ENCODE peak calls at places on chromosomes 16 and 17, in seven cellular contexts. B, O, Q, U, Z, Y and X are unnamed samples.

GRCh38 chr17:79400989-79401703 is 209.7 kb downstream of the RBFOX3 start:
- DNase-seq in B (peak; percentile 62), O (peak; percentile 72), Q (peak; percentile 73), U (peak; percentile 74), Z (peak; percentile 75), Y (peak; percentile 75), X (peak; percentile 71)

GRCh38 chr16:65497571-65497970 is 375.7 kb upstream of the CDH11 start:
- DNase-seq in B (no peak), O (no peak), Q (no peak), U (no peak), Z (no peak), Y (no peak), X (no peak)

GRCh38 chr17:83116311-83116771 is 36.9 kb downstream of the METRNL start:
- DNase-seq in B (no peak), O (no peak), Q (no peak), U (no peak), Z (no peak), Y (no peak), X (no peak)

GRCh38 chr16:30091474-30092372 is at the start of gene TBX6:
- DNase-seq in B (peak; percentile 95), O (peak; percentile 96), Q (peak; percentile 94), U (peak; percentile 97), Z (peak; percentile 92), Y (peak; percentile 93), X (peak; percentile 94)

GRCh38 chr16:27951752-27952151 is 111.8 kb downstream of the GSG1L start:
- DNase-seq in B (no peak), O (no peak), Q (no peak), U (no peak), Z (no peak), Y (no peak), X (no peak)

GRCh38 chr17:8223356-8224063 is 13.1 kb upstream of the AURKB start:
- DNase-seq in B (peak; percentile 76), O (peak; percentile 74), Q (peak; percentile 68), U (peak; percentile 76), Z (peak; percentile 66), Y (peak; percentile 54), X (peak; percentile 71)

GRCh38 chr16:483351-484075 is 44.0 kb upstream of the CAPN15 start:
- DNase-seq in B (no peak), O (no peak), Q (no peak), U (peak; percentile 64), Z (no peak), Y (no peak), X (no peak)

GRCh38 chr17:41490022-41490421 is 312 bp upstream of the KRT36 start:
- DNase-seq in B (no peak), O (peak; percentile 36), Q (no peak), U (no peak), Z (no peak), Y (no peak), X (no peak)

GRCh38 chr17:58246104-58246740 is 7.8 kb downstream of the LPO start:
- DNase-seq in B (no peak), O (no peak), Q (no peak), U (no peak), Z (no peak), Y (no peak), X (no peak)

GRCh38 chr16:83433201-83433600 is 374.6 kb upstream of the HSBP1 start:
- DNase-seq in B (no peak), O (no peak), Q (no peak), U (no peak), Z (no peak), Y (no peak), X (no peak)

GRCh38 chr16:45454-45853 is 8.0 kb downstream of the POLR3K start:
- DNase-seq in B (no peak), O (no peak), Q (no peak), U (no peak), Z (no peak), Y (no peak), X (no peak)

GRCh38 chr16:66578596-66579531 is at the start of gene CMTM2:
- DNase-seq in B (no peak), O (no peak), Q (no peak), U (no peak), Z (no peak), Y (peak; percentile 15), X (no peak)

GRCh38 chr17:28657756-28658155 is 4.0 kb downstream of the SDF2 start:
- DNase-seq in B (no peak), O (no peak), Q (no peak), U (no peak), Z (no peak), Y (no peak), X (no peak)

GRCh38 chr17:11651089-11651488 is 52.8 kb downstream of the DNAH9 start:
- DNase-seq in B (no peak), O (no peak), Q (no peak), U (no peak), Z (no peak), Y (no peak), X (no peak)

GRCh38 chr17:13931111-13931526 is 138.2 kb upstream of the COX10 start:
- DNase-seq in B (no peak), O (peak; percentile 12), Q (peak; percentile 41), U (no peak), Z (no peak), Y (no peak), X (no peak)

GRCh38 chr16:814974-815373 is 14.4 kb upstream of the GNG13 start:
- DNase-seq in B (no peak), O (no peak), Q (no peak), U (no peak), Z (no peak), Y (no peak), X (no peak)

GRCh38 chr17:48460055-48460454 is 30.0 kb upstream of the SKAP1 start:
- DNase-seq in B (no peak), O (no peak), Q (no peak), U (no peak), Z (no peak), Y (no peak), X (peak; percentile 34)

GRCh38 chr17:77613627-77614026 is 344.9 kb upstream of the TNRC6C start:
- DNase-seq in B (no peak), O (no peak), Q (no peak), U (no peak), Z (no peak), Y (no peak), X (no peak)

GRCh38 chr17:57215317-57215716 is 41.0 kb upstream of the MSI2 start:
- DNase-seq in B (no peak), O (no peak), Q (no peak), U (no peak), Z (no peak), Y (no peak), X (no peak)

GRCh38 chr16:65336169-65336568 is 214.3 kb upstream of the CDH11 start:
- DNase-seq in B (no peak), O (no peak), Q (no peak), U (no peak), Z (no peak), Y (no peak), X (no peak)

GRCh38 chr17:59754547-59754946 is 47.1 kb downstream of the VMP1 start:
- DNase-seq in B (no peak), O (no peak), Q (no peak), U (no peak), Z (no peak), Y (peak; percentile 15), X (peak; percentile 84)

GRCh38 chr17:31561469-31562412 is 170.3 kb downstream of the RAB11FIP4 start:
- DNase-seq in B (peak; percentile 52), O (no peak), Q (no peak), U (no peak), Z (no peak), Y (no peak), X (no peak)

GRCh38 chr17:27793168-27793905 is 7.0 kb downstream of the NOS2 start:
- DNase-seq in B (peak; percentile 24), O (no peak), Q (no peak), U (peak; percentile 67), Z (no peak), Y (no peak), X (peak; percentile 51)

GRCh38 chr17:49146620-49147306 is 14.2 kb downstream of the B4GALNT2 start:
- DNase-seq in B (no peak), O (no peak), Q (no peak), U (no peak), Z (no peak), Y (no peak), X (peak; percentile 66)

GRCh38 chr16:1613728-1614225 is 1.6 kb downstream of the CRAMP1 start:
- DNase-seq in B (no peak), O (peak; percentile 24), Q (no peak), U (peak; percentile 48), Z (peak; percentile 24), Y (no peak), X (no peak)

GRCh38 chr17:80005360-80006338 is 30.0 kb downstream of the TBC1D16 start:
- DNase-seq in B (peak; percentile 41), O (peak; percentile 44), Q (peak; percentile 60), U (peak; percentile 64), Z (peak; percentile 60), Y (peak; percentile 67), X (peak; percentile 69)

GRCh38 chr17:50689251-50689650 is 18.5 kb downstream of the ANKRD40 start:
- DNase-seq in B (no peak), O (no peak), Q (no peak), U (no peak), Z (no peak), Y (no peak), X (no peak)

GRCh38 chr17:76337413-76337777 is 16.3 kb downstream of the PRPSAP1 start:
- DNase-seq in B (no peak), O (no peak), Q (no peak), U (no peak), Z (no peak), Y (no peak), X (no peak)

GRCh38 chr17:77144227-77144626 is 3.5 kb downstream of the SEC14L1 start:
- DNase-seq in B (no peak), O (no peak), Q (no peak), U (no peak), Z (no peak), Y (no peak), X (no peak)

DNA sequence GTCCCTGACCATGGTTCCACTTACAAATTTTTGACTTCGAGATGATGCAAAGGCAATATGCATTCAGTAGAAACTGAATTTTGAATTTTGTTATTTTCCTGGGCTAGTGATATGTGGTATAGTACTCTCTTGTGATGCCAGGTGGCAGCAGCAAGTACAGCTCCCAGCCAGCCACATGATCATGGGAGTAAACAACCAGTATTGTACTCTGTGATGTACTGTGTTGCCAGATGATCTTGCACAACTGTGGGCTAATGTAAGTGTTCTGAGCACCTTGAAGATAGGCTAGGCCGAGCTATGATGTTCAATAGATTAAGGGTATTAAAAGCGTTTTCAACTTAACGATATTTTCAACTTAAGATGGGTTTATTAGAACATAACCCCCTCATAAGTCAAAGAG is 250.8 kb downstream of the STX8 start:
- DNase-seq in B (no peak), O (no peak), Q (no peak), U (no peak), Z (peak; percentile 52), Y (no peak), X (no peak)
- TF ChIP-seq CTCF in B (no peak), O (no peak), Q (no peak), U (no peak), Z (peak; percentile 31), Y (no peak), X (no peak)

GRCh38 chr17:63917646-63918045 is 993 bp downstream of the GH1 start:
- DNase-seq in B (no peak), O (no peak), Q (no peak), U (no peak), Z (no peak), Y (no peak), X (no peak)
- H3K4me1 ChIP-seq in B (no peaks in the 10 kb centered on the region), O (no peaks in the 10 kb centered on the region), Q (no peaks in the 10 kb centered on the region), U (no peaks in the 10 kb centered on the region), Z (no peaks in the 10 kb centered on the region), Y (no peaks in the 10 kb centered on the region), X (no peaks in the 10 kb centered on the region)

GRCh38 chr16:13397126-13397525 is 495.7 kb downstream of the SHISA9 start:
- DNase-seq in B (no peak), O (no peak), Q (no peak), U (no peak), Z (no peak), Y (no peak), X (no peak)
- TF ChIP-seq CTCF in B (no peak), O (no peak), Q (no peak), U (no peak), Z (no peak), Y (no peak), X (no peak)

GRCh38 chr16:87199379-87199778 is 117.8 kb downstream of the C16orf95 start:
- DNase-seq in B (no peak), O (no peak), Q (no peak), U (no peak), Z (no peak), Y (no peak), X (no peak)
- H3K4me1 ChIP-seq in B (no peaks in the 10 kb centered on the region), O (no peaks in the 10 kb centered on the region), Q (no peaks in the 10 kb centered on the region), U (no peaks in the 10 kb centered on the region), Z (no peaks in the 10 kb centered on the region), Y (no peaks in the 10 kb centered on the region), X (no peaks in the 10 kb centered on the region)